ENCODE peak calls at places on chromosomes 3 and 15, in seven cellular contexts. I, L, G, D, C, T and A are unnamed samples.

GRCh38 chr3:126924458-126924857 is 58.5 kb upstream of the PLXNA1 start:
- DNase-seq in D (no peak), C (no peak), L (no peak), G (no peak), T (no peak), I (no peak), A (no peak)

GRCh38 chr3:99721633-99722007 is 83.2 kb downstream of the COL8A1 start:
- DNase-seq in L (no peak), G (no peak), C (no peak), I (no peak), D (no peak), T (no peak), A (no peak)

GRCh38 chr3:16728762-16729745 is 123.8 kb upstream of the DAZL start:
- DNase-seq in I (no peak), T (peak; percentile 81), G (peak; percentile 8), L (no peak), C (no peak), D (no peak), A (peak; percentile 26)

GRCh38 chr15:83305696-83306291 is 21.3 kb upstream of the BNC1 start:
- DNase-seq in T (no peak), G (no peak), D (peak; percentile 51), C (no peak), L (no peak), I (peak; percentile 65), A (no peak)

GRCh38 chr3:46031747-46032146 is 4.5 kb upstream of the XCR1 start:
- DNase-seq in L (no peak), D (no peak), I (no peak), T (no peak), G (no peak), C (no peak), A (no peak)

GRCh38 chr3:171691485-171691884 is 118.8 kb downstream of the PLD1 start:
- DNase-seq in L (no peak), G (no peak), C (no peak), I (no peak), T (no peak), D (no peak), A (no peak)

GRCh38 chr3:136250862-136251460 is 821 bp downstream of the PCCB start:
- DNase-seq in I (peak; percentile 47), T (peak; percentile 57), L (peak; percentile 84), D (peak; percentile 77), C (no peak), G (no peak), A (no peak)

GRCh38 chr3:181716916-181717315 is 5.2 kb downstream of the SOX2 start:
- DNase-seq in G (no peak), I (no peak), T (no peak), L (no peak), D (no peak), C (no peak), A (no peak)

GRCh38 chr3:79086514-79086913 is 681.3 kb downstream of the ROBO1 start:
- DNase-seq in D (no peak), L (peak; percentile 72), G (peak; percentile 34), T (peak; percentile 54), C (peak; percentile 21), I (peak; percentile 79), A (peak; percentile 5)

GRCh38 chr3:171162986-171163723 is 136.6 kb upstream of the SLC2A2 start:
- DNase-seq in G (no peak), T (no peak), I (peak; percentile 24), D (no peak), C (no peak), L (no peak), A (no peak)

GRCh38 chr3:64392001-64392400 is 166.7 kb upstream of the PRICKLE2 start:
- DNase-seq in D (no peak), L (no peak), T (peak; percentile 67), C (no peak), I (no peak), G (no peak), A (no peak)

GRCh38 chr3:138463724-138464489 is 29.5 kb downstream of the ESYT3 start:
- DNase-seq in L (no peak), T (no peak), I (no peak), G (no peak), C (no peak), D (no peak), A (no peak)
- TF ChIP-seq CTCF in L (no peak), T (no peak), I (no peak), G (no peak), C (no peak), D (no peak), A (no peak)

GRCh38 chr3:7393944-7394605 is 533.2 kb downstream of the GRM7 start:
- DNase-seq in T (no peak), L (no peak), C (no peak), I (no peak), G (no peak), D (no peak), A (no peak)
- H3K4me3 ChIP-seq in T (no peak overlapping the region), L (no peak overlapping the region), C (no peak overlapping the region), I (no peak overlapping the region), G (no peak overlapping the region), D (no peak overlapping the region), A (no peak overlapping the region)

DNA sequence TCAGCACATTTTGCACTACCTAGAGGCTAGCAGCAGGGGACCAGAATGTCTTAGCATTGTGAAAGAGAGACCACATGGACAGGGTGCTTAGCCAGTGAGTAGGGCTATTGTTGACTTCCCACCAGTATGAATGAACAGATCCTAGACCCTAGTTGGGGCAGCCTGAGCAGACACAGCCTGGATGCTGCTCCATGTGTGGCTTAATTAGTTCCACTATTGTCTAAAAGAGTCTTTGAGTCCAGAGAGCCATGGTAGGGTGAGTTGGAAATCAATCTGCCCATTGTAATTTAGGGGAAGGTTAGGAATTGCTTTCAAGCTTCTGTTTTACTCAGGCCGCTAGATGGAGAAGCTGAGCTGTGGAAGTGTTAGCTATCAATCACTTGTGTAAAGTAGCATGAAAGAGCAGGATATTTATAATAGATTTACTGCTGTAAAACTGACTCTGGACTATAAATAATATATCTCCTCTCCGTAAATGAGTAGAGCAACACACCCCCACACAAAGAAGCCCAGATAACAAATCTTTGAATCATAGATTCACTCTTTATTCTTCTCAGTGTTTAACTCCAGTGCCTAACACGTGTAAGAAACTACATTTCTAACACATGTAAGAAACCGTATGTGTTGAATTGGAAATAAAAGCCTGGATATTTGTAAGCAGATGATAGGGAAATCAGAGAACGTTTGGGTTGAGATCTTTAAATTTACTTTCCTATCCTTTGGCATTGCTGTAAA is 4.1 kb upstream of the GCSAM start:
- DNase-seq in L (peak; percentile 61), D (no peak), T (peak; percentile 24), C (no peak), I (peak; percentile 91), G (no peak), A (no peak)
- TF ChIP-seq CTCF in L (peak; percentile 22), D (no peak), T (peak; percentile 65), C (peak; percentile 71), I (peak; percentile 83), G (peak; percentile 71), A (peak; percentile 47)

GRCh38 chr3:108131105-108131794 is 40.4 kb upstream of the CD47 start:
- DNase-seq in I (no peak), G (peak; percentile 70), L (no peak), T (peak; percentile 89), C (no peak), D (no peak), A (peak; percentile 69)

GRCh38 chr3:108131795-108132134 is 40.9 kb upstream of the CD47 start:
- DNase-seq in T (no peak), G (no peak), I (no peak), D (no peak), C (no peak), L (no peak), A (no peak)

GRCh38 chr3:108133858-108134554 is 43.2 kb upstream of the CD47 start:
- DNase-seq in G (no peak), L (no peak), C (no peak), I (no peak), T (no peak), D (no peak), A (no peak)

GRCh38 chr3:108134555-108134880 is 43.7 kb upstream of the CD47 start:
- DNase-seq in D (no peak), G (no peak), I (no peak), C (no peak), T (no peak), L (no peak), A (no peak)

GRCh38 chr3:108132727-108133373 is 42.0 kb upstream of the CD47 start:
- DNase-seq in T (no peak), C (peak; percentile 13), L (no peak), G (peak; percentile 36), D (no peak), I (peak; percentile 34), A (no peak)
- H3K4me3 ChIP-seq in T (no peak overlapping the region), C (peak overlapping the region; percentile 16), L (no peak overlapping the region), G (no peak overlapping the region), D (no peak overlapping the region), I (no peak overlapping the region), A (no peak overlapping the region)

GRCh38 chr3:57009367-57009766 is 51.1 kb upstream of the SPATA12 start:
- DNase-seq in D (no peak), L (no peak), T (peak; percentile 69), G (no peak), I (no peak), C (no peak), A (no peak)

GRCh38 chr3:57011022-57011421 is 49.4 kb upstream of the SPATA12 start:
- DNase-seq in I (no peak), G (no peak), L (no peak), C (no peak), T (no peak), D (no peak), A (no peak)

GRCh38 chr3:57007513-57008415 is 52.7 kb upstream of the SPATA12 start:
- DNase-seq in G (peak; percentile 61), T (peak; percentile 90), I (no peak), C (peak; percentile 21), L (peak; percentile 78), D (peak; percentile 62), A (peak; percentile 34)

GRCh38 chr3:57006949-57007419 is 53.5 kb upstream of the SPATA12 start:
- DNase-seq in C (peak; percentile 18), T (peak; percentile 72), L (no peak), D (no peak), I (no peak), G (no peak), A (no peak)

GRCh38 chr3:57009802-57010201 is 50.7 kb upstream of the SPATA12 start:
- DNase-seq in I (no peak), D (no peak), C (no peak), L (no peak), T (no peak), G (no peak), A (no peak)
- TF ChIP-seq CTCF in I (no peak), D (no peak), C (no peak), L (no peak), T (no peak), G (no peak), A (no peak)

DNA sequence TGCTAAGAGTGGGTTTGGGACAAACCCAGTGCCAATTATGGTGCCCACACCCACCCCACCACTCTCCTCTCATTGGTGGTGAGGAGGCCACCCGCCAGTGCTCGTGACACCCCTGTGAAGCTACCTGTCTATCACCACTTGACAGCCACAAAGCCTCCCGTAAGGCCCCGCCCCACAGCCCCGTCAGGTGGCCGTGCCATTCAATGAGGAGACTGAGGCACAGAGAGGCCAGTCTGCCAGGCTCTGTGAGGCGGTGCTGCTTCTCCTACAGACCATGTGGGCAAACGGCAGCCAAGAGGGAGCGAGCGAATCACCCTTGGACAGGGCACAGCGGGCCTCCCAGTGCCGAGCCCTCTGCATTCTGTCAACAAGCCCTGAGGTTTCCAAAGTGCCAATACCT is 53.5 kb downstream of the IQSEC1 start:
- DNase-seq in D (peak; percentile 39), L (no peak), G (no peak), I (no peak), C (no peak), T (no peak), A (no peak)
- H3K4me3 ChIP-seq in D (no peak overlapping the region), L (no peak overlapping the region), G (peak overlapping the region; percentile 10), I (no peak overlapping the region), C (no peak overlapping the region), T (no peak overlapping the region), A (peak overlapping the region; percentile 42)